ENCODE peak calls at places on chromosomes 4 and X, in eight cellular contexts. R is caudate nucleus; O is cardiac fibroblast; W is K562; K is SW480; Q is stimulated activated CD8-positive, alpha-beta memory T cell treated with anti-CD3 and anti-CD28 coated beads, Interleukin-4, amount 100 ng/mL, for 24 hours; C is left lung; D is MCF 10A. N is an unnamed sample.

GRCh38 chrX:49221868-49222267 is 11.3 kb downstream of the CACNA1F start:
- DNase-seq in Q (no peak), W (no peak), C (no peak), D (no peak), R (no peak), O (no peak), K (no peak), N (no peak)

GRCh38 chr4:186029731-186030421 is 39.1 kb upstream of the TLR3 start:
- DNase-seq in Q (no peak), W (no peak), R (no peak), D (no peak), O (peak; percentile 94), K (no peak), C (peak; percentile 37), N (no peak)

GRCh38 chr4:24655326-24655725 is 71.0 kb upstream of the DHX15 start:
- DNase-seq in C (no peak), R (no peak), K (no peak), O (no peak), W (no peak), Q (no peak), D (no peak), N (no peak)

GRCh38 chrX:22742174-22742573 is 257.6 kb upstream of the DDX53 start:
- DNase-seq in D (peak; percentile 28), K (no peak), C (no peak), Q (no peak), W (no peak), R (no peak), O (peak; percentile 67), N (no peak)

GRCh38 chr4:56229947-56230346 is 157.3 kb downstream of the AASDH start:
- DNase-seq in R (no peak), D (no peak), O (no peak), Q (no peak), K (no peak), W (no peak), C (no peak), N (no peak)

GRCh38 chr4:17322514-17322913 is 189.4 kb downstream of the QDPR start:
- DNase-seq in W (no peak), K (no peak), Q (no peak), C (no peak), D (no peak), R (no peak), O (no peak), N (no peak)

GRCh38 chr4:70183168-70183939 is 12.2 kb upstream of the ODAM start:
- DNase-seq in Q (no peak), W (peak; percentile 23), D (peak; percentile 62), O (peak; percentile 77), R (no peak), K (peak; percentile 14), C (no peak), N (peak; percentile 3)

GRCh38 chr4:133146574-133147198 is 2.4 kb upstream of the PCDH10 start:
- DNase-seq in R (peak; percentile 70), K (no peak), Q (no peak), W (peak; percentile 23), D (peak; percentile 63), C (no peak), O (peak; percentile 66), N (no peak)

GRCh38 chr4:87073570-87074470 is 139.0 kb downstream of the AFF1 start:
- DNase-seq in R (no peak), K (no peak), O (peak; percentile 44), Q (peak; percentile 35), D (no peak), C (no peak), W (no peak), N (peak; percentile 64)

GRCh38 chr4:24595662-24596061 is 11.3 kb upstream of the DHX15 start:
- DNase-seq in R (no peak), K (no peak), Q (no peak), O (no peak), C (no peak), D (no peak), W (no peak), N (no peak)

GRCh38 chr4:154506253-154506652 is 14.7 kb upstream of the DCHS2 start:
- DNase-seq in K (peak; percentile 42), W (peak; percentile 29), O (peak; percentile 54), D (peak; percentile 56), R (no peak), Q (no peak), C (no peak), N (no peak)

GRCh38 chrX:136953867-136954787 is 73.6 kb upstream of the RBMX start:
- DNase-seq in W (peak; percentile 41), Q (peak; percentile 29), C (peak; percentile 57), D (peak; percentile 73), K (peak; percentile 50), R (peak; percentile 0), O (peak; percentile 80), N (peak; percentile 44)

GRCh38 chrX:25344191-25344936 is 328.6 kb upstream of the ARX start:
- DNase-seq in K (peak; percentile 13), C (no peak), W (no peak), D (peak; percentile 54), O (no peak), Q (no peak), R (no peak), N (no peak)

N was measured in activated naive CD8-positive, alpha-beta T cell treated with anti-CD3 and anti-CD28 coated beads for 36 hours.